ENCODE peak calls at places on chromosomes 5 and 9, in nine cellular contexts. U is ovary, C is esophagus squamous epithelium, G is heart left ventricle, Y is body of pancreas, E is right lobe of liver, N is prostate gland, X is stomach, V is GM12878. F is an unnamed sample.

GRCh38 chr5:171956314-171956713 is 50.1 kb downstream of the FBXW11 start:
- DNase-seq in U (no peak), C (no peak), G (no peak), Y (no peak), E (no peak), N (no peak), X (no peak), V (no peak), F (no peak)

GRCh38 chr5:15702102-15702501 is 202.1 kb downstream of the FBXL7 start:
- DNase-seq in U (no peak), C (no peak), G (no peak), Y (no peak), E (no peak), N (no peak), X (no peak), V (no peak), F (peak; percentile 69)

GRCh38 chr5:134091626-134092121 is 22.8 kb upstream of the TCF7 start:
- DNase-seq in U (no peak), C (no peak), G (no peak), Y (no peak), E (no peak), N (no peak), X (no peak), V (no peak), F (no peak)

GRCh38 chr9:98521141-98521540 is 187.6 kb downstream of the GABBR2 start:
- DNase-seq in U (no peak), C (no peak), G (no peak), Y (no peak), E (no peak), N (no peak), X (no peak), V (no peak), F (peak; percentile 42)

GRCh38 chr5:31481531-31481930 is 50.4 kb downstream of the DROSHA start:
- DNase-seq in U (no peak), C (no peak), G (no peak), Y (no peak), E (no peak), N (no peak), X (no peak), V (no peak), F (no peak)

GRCh38 chr5:147892696-147893296 is 13.5 kb downstream of the C5orf46 start:
- DNase-seq in U (no peak), C (no peak), G (no peak), Y (peak; percentile 47), E (no peak), N (peak; percentile 84), X (peak; percentile 76), V (no peak), F (no peak)

GRCh38 chr5:176816043-176816745 is 5.8 kb downstream of the UNC5A start:
- DNase-seq in U (no peak), C (no peak), G (no peak), Y (no peak), E (no peak), N (no peak), X (no peak), V (no peak), F (no peak)

GRCh38 chr5:147234825-147235635 is at the start of gene STK32A:
- DNase-seq in U (peak; percentile 65), C (no peak), G (peak; percentile 21), Y (peak; percentile 89), E (peak; percentile 21), N (no peak), X (peak; percentile 75), V (no peak), F (peak; percentile 88)

GRCh38 chr5:37665272-37665671 is 174.6 kb downstream of the GDNF start:
- DNase-seq in U (no peak), C (no peak), G (no peak), Y (no peak), E (no peak), N (no peak), X (no peak), V (no peak), F (no peak)

GRCh38 chr9:36191290-36191645 is 547 bp downstream of the CLTA start:
- DNase-seq in U (no peak), C (no peak), G (peak; percentile 31), Y (no peak), E (peak; percentile 38), N (no peak), X (peak; percentile 35), V (no peak), F (no peak)

GRCh38 chr5:81172710-81173109 is 60.4 kb upstream of the CKMT2 start:
- DNase-seq in U (no peak), C (no peak), G (no peak), Y (no peak), E (no peak), N (no peak), X (no peak), V (no peak), F (no peak)

GRCh38 chr5:80481019-80481893 is 6.6 kb upstream of the FAM151B start:
- DNase-seq in U (no peak), C (no peak), G (no peak), Y (peak; percentile 30), E (no peak), N (peak; percentile 12), X (peak; percentile 51), V (peak; percentile 27), F (peak; percentile 31)

GRCh38 chr5:81759632-81760005 is 8.7 kb upstream of the SSBP2 start:
- DNase-seq in U (no peak), C (no peak), G (no peak), Y (no peak), E (no peak), N (no peak), X (no peak), V (no peak), F (no peak)

GRCh38 chr9:119101048-119101447 is 268.2 kb downstream of the BRINP1 start:
- DNase-seq in U (no peak), C (no peak), G (no peak), Y (no peak), E (no peak), N (no peak), X (no peak), V (no peak), F (no peak)

GRCh38 chr5:85108471-85108870 is 723.8 kb upstream of the EDIL3 start:
- DNase-seq in U (no peak), C (no peak), G (no peak), Y (no peak), E (no peak), N (no peak), X (no peak), V (no peak), F (no peak)

GRCh38 chr5:120457839-120458507 is 6.1 kb upstream of the PRR16 start:
- DNase-seq in U (peak; percentile 34), C (no peak), G (peak; percentile 81), Y (peak; percentile 89), E (peak; percentile 84), N (peak; percentile 62), X (peak; percentile 82), V (peak; percentile 85), F (peak; percentile 93)

GRCh38 chr9:124132671-124133147 is 121.1 kb downstream of the LHX2 start:
- DNase-seq in U (no peak), C (no peak), G (no peak), Y (no peak), E (no peak), N (no peak), X (no peak), V (no peak), F (no peak)

DNA sequence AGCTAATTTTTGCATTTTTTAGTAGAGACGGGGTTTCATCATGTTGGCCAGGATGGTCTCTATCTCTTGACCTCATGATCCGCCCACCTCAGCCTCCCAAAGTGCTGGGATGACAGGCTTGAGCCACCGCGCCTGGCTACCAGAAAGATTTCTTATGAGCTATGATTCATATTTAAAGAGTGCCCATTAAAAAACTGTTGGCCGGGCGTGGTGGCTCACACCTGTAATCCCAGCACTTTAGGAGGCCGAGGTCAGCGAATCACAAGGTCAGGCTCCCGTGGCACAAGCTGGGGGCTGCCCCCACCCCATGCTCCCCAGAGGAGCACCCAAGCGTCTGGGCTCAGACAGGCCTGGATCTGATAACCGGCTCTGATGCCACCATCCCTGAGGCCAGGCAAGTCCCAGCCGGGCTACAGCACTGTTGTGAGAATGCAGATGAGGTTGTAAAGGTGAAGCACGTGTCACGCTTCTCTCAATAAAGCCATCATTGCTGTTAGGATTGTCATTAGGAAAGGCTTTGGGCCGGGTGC is 13.9 kb downstream of the QRFP start:
- DNase-seq in U (no peak), C (no peak), G (no peak), Y (no peak), E (no peak), N (no peak), X (no peak), V (no peak), F (no peak)
- H3K36me3 ChIP-seq in U (no peaks in the 10 kb centered on the region), C (peaks cover 54% of the 10 kb centered on the region), G (peaks cover 100% of the 10 kb centered on the region), Y (peaks cover 13% of the 10 kb centered on the region), E (peaks cover 70% of the 10 kb centered on the region), N (peaks cover 49% of the 10 kb centered on the region), X (peaks cover 100% of the 10 kb centered on the region), V (peaks cover 23% of the 10 kb centered on the region), F (no peaks in the 10 kb centered on the region)

GRCh38 chr9:91424403-91425176 is 958 bp upstream of the NFIL3 start:
- DNase-seq in U (peak; percentile 91), C (no peak), G (peak; percentile 86), Y (peak; percentile 82), E (peak; percentile 90), N (peak; percentile 83), X (peak; percentile 80), V (no peak), F (peak; percentile 94)
- TF ChIP-seq POLR2A in U (peak; percentile 76), C (no peak), G (peak; percentile 29), Y (peak; percentile 70), E (peak; percentile 73), N (peak; percentile 38), X (no peak), V (no peak), F (no peak)

GRCh38 chr5:178449163-178450060 is 140.8 kb downstream of the COL23A1 start:
- DNase-seq in U (no peak), C (no peak), G (no peak), Y (no peak), E (no peak), N (no peak), X (peak; percentile 39), V (no peak), F (no peak)

GRCh38 chr5:178454308-178454707 is 135.9 kb downstream of the COL23A1 start:
- DNase-seq in U (no peak), C (no peak), G (no peak), Y (no peak), E (no peak), N (no peak), X (peak; percentile 14), V (no peak), F (no peak)

GRCh38 chr5:178453224-178453623 is 137.0 kb downstream of the COL23A1 start:
- DNase-seq in U (no peak), C (no peak), G (no peak), Y (no peak), E (no peak), N (no peak), X (peak; percentile 16), V (no peak), F (no peak)

GRCh38 chr5:178445534-178445933 is 144.7 kb downstream of the COL23A1 start:
- DNase-seq in U (no peak), C (no peak), G (no peak), Y (no peak), E (no peak), N (no peak), X (no peak), V (no peak), F (no peak)

GRCh38 chr5:178450121-178450631 is 140.0 kb downstream of the COL23A1 start:
- DNase-seq in U (no peak), C (no peak), G (no peak), Y (no peak), E (no peak), N (no peak), X (no peak), V (no peak), F (no peak)
- H3K4me1 ChIP-seq in U (no peaks in the 10 kb centered on the region), C (peaks cover 3% of the 10 kb centered on the region), G (no peaks in the 10 kb centered on the region), Y (no peaks in the 10 kb centered on the region), E (no peaks in the 10 kb centered on the region), N (no peaks in the 10 kb centered on the region), X (peaks cover 12% of the 10 kb centered on the region), V (no peaks in the 10 kb centered on the region), F (no peaks in the 10 kb centered on the region)

GRCh38 chr9:4686112-4686511 is 6.7 kb downstream of the CDC37L1 start:
- DNase-seq in U (no peak), C (no peak), G (no peak), Y (no peak), E (no peak), N (no peak), X (no peak), V (no peak), F (no peak)
- H3K36me3 ChIP-seq in U (no peaks in the 10 kb centered on the region), C (no peaks in the 10 kb centered on the region), G (peaks cover 57% of the 10 kb centered on the region), Y (no peaks in the 10 kb centered on the region), E (peaks cover 32% of the 10 kb centered on the region), N (no peaks in the 10 kb centered on the region), X (peaks cover 48% of the 10 kb centered on the region), V (peaks cover 4% of the 10 kb centered on the region), F (no peaks in the 10 kb centered on the region)